ENCODE peak calls at places on chromosomes 3 and 15, in nine cellular contexts. I is left lung, Z is PC-9, S is stomach, B is uterus, N is body of pancreas, L is HL-60, O is IMR-90, A is upper lobe of right lung. V is an unnamed sample.
A peak's percentile ranks its signal among the peaks of the same experiment; 100 is the strongest.

GRCh38 chr3:95588473-95588872 is 1225.9 kb upstream of the EPHA6 start:
- DNase-seq in I (peak; percentile 62), S (no peak), B (no peak), L (no peak), A (no peak), O (no peak), Z (no peak), N (no peak), V (no peak)

GRCh38 chr15:40500584-40501330 is 30.0 kb downstream of the CHST14 start:
- DNase-seq in N (no peak), S (no peak), L (no peak), B (no peak), I (no peak), Z (no peak), O (peak; percentile 66), A (no peak), V (no peak)

GRCh38 chr3:50278868-50279224 is at the start of gene LSMEM2:
- DNase-seq in S (no peak), Z (no peak), O (no peak), N (no peak), I (peak; percentile 36), B (no peak), A (no peak), L (no peak), V (no peak)

GRCh38 chr15:69414702-69415161 is 583 bp downstream of the KIF23 start:
- DNase-seq in N (no peak), L (peak; percentile 56), Z (peak; percentile 72), S (no peak), A (no peak), O (peak; percentile 89), I (no peak), B (peak; percentile 38), V (no peak)

GRCh38 chr15:90165659-90166489 is 35.3 kb upstream of the SEMA4B start:
- DNase-seq in Z (peak; percentile 99), B (no peak), S (peak; percentile 87), A (peak; percentile 92), I (peak; percentile 92), O (peak; percentile 100), N (peak; percentile 68), L (no peak), V (no peak)

GRCh38 chr15:38226867-38227266 is 25.8 kb upstream of the SPRED1 start:
- DNase-seq in O (peak; percentile 94), N (peak; percentile 52), B (no peak), A (no peak), S (peak; percentile 52), L (no peak), Z (peak; percentile 76), I (no peak), V (no peak)

GRCh38 chr3:65924762-65925161 is 114.0 kb downstream of the MAGI1 start:
- DNase-seq in S (no peak), A (no peak), I (no peak), B (no peak), N (no peak), Z (no peak), L (no peak), O (no peak), V (no peak)

GRCh38 chr3:59245300-59245878 is 195.6 kb upstream of the CFAP20DC start:
- DNase-seq in S (no peak), N (no peak), L (no peak), I (no peak), Z (no peak), O (no peak), B (peak; percentile 29), A (no peak), V (no peak)

GRCh38 chr15:78915341-78916087 is 29.3 kb downstream of the CTSH start:
- DNase-seq in N (no peak), B (peak; percentile 80), Z (no peak), I (peak; percentile 74), A (peak; percentile 82), O (no peak), L (peak; percentile 93), S (no peak), V (no peak)

GRCh38 chr3:147384210-147385058 is 21.9 kb downstream of the ZIC4 start:
- DNase-seq in S (no peak), B (no peak), L (no peak), I (no peak), Z (no peak), O (no peak), N (no peak), A (no peak), V (peak; percentile 26)

GRCh38 chr15:79953951-79954444 is 17.0 kb downstream of the BCL2A1 start:
- DNase-seq in Z (no peak), A (no peak), O (peak; percentile 87), L (no peak), S (no peak), I (no peak), B (no peak), N (no peak), V (no peak)

GRCh38 chr3:4292301-4292700 is 10.9 kb upstream of the SETMAR start:
- DNase-seq in S (no peak), B (no peak), L (no peak), A (no peak), N (no peak), Z (no peak), O (no peak), I (no peak), V (no peak)

GRCh38 chr15:64354683-64355558 is 1.1 kb downstream of the CSNK1G1 start:
- DNase-seq in I (no peak), S (no peak), N (peak; percentile 9), O (no peak), L (no peak), B (no peak), A (no peak), Z (no peak), V (no peak)

GRCh38 chr15:39054128-39054732 is 489.6 kb upstream of the RASGRP1 start:
- DNase-seq in S (no peak), O (no peak), N (no peak), L (no peak), A (no peak), B (no peak), Z (no peak), I (no peak), V (no peak)

GRCh38 chr3:12139111-12139511 is 19.6 kb downstream of the TIMP4 start:
- DNase-seq in O (peak; percentile 73), N (no peak), A (no peak), I (no peak), L (peak; percentile 59), B (peak; percentile 37), S (no peak), Z (peak; percentile 42), V (no peak)

GRCh38 chr15:74137544-74137920 is 7.1 kb downstream of the ISLR2 start:
- DNase-seq in O (no peak), S (no peak), A (no peak), N (no peak), B (no peak), I (no peak), L (no peak), Z (no peak), V (no peak)
- H3K4me3 ChIP-seq in O (no peak overlapping the region), S (no peak overlapping the region), A (no peak overlapping the region), N (no peak overlapping the region), B (no peak overlapping the region), I (no peak overlapping the region), L (no peak overlapping the region), Z (no peak overlapping the region), V (no peak overlapping the region)

DNA sequence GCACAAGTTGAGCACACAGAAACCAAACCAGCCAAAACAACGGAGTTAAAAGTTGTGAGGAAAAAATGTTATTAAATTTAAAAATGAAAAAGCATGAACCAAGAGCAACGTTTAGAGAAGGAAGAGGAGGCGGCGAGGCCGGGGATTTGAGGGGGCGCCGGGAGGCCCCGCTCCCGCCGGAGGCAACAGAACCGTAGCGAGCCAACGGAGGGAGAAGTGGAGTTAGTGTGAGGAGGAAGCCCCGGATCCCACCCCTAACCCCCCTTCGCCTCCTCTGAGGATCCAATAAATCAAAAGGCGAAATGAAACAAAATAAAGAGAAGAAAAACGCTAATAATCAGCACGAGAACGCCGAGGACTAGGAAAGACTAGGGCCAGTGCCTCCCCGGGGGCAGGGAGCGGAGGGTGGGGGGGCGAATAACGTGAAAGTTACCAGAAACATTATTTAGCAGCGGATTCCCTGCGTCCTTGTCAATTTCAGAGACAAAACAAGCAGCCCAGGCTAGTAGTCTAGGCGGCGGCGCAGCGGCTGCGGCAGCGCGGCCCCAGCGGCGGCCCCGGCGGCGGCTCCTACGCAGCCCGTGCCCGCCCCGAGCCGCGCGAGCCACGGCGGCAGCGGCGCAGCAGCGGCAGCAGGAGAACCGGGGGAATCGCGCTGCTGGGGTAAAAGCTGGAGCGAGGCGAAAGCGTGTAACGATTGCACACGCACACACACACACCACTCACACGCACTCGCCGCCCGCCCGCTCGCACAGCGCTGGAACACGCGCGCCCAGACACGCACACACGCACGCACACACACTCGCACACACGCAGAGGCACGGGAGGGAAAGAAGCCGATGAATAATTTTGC is 1.7 kb downstream of the MEIS2 start:
- DNase-seq in N (peak; percentile 61), S (no peak), O (peak; percentile 35), I (peak; percentile 69), Z (no peak), A (no peak), B (peak; percentile 44), L (peak; percentile 20), V (no peak)
- H3K27ac ChIP-seq in N (peak overlapping the region; percentile 96), S (peak overlapping the region; percentile 94), O (peak overlapping the region; percentile 99), I (peak overlapping the region; percentile 83), Z (no peak overlapping the region), A (peak overlapping the region; percentile 85), B (peak overlapping the region; percentile 97), L (no peak overlapping the region), V (peak overlapping the region; percentile 98)

DNA sequence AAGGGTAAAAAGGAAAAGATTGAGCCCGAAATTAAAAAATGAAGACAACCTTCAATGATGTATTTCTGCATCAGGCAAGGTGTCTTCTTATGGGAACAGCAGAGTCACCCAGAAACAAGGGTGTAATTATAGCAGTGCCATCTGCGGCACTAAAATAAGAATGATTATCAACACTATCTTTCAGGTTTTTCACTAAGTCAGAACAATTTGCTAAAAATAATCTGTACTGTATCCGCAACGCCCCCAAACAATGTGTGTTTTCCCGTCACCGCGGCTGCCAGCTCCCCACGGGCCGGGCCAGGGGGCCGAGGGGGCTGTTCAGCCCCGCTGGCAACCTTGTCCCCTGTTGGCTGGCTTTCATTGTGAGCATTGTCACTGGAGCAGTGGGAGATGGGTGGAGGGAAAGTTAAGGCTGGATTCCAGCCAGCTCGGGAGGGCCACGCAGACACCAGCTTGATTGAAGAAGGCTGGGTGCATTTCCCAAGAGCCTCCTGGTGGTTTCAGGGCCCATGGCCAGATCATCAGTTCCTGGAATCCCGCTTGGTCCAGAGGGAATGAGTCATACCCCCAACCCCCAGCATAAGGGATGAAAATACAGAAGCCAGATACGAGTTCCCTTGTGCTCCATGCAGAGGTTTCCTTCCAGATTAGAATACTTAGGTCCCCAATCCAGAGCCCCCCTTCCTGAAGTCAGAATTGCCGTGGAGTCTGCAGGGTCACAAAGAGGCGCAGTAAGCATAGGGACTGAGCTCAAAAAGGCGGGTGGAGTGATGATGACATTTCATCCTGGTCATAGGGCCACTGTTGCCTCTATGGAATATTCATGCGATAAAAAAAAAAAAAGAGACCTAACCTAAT is 90.2 kb upstream of the KLF13 start:
- DNase-seq in L (no peak), S (peak; percentile 66), A (peak; percentile 73), Z (no peak), I (no peak), N (peak; percentile 66), B (peak; percentile 79), O (peak; percentile 94), V (peak; percentile 91)
- TF ChIP-seq CTCF in L (no peak), S (no peak), A (no peak), Z (no peak), I (no peak), N (no peak), B (no peak), O (no peak), V (no peak)

DNA sequence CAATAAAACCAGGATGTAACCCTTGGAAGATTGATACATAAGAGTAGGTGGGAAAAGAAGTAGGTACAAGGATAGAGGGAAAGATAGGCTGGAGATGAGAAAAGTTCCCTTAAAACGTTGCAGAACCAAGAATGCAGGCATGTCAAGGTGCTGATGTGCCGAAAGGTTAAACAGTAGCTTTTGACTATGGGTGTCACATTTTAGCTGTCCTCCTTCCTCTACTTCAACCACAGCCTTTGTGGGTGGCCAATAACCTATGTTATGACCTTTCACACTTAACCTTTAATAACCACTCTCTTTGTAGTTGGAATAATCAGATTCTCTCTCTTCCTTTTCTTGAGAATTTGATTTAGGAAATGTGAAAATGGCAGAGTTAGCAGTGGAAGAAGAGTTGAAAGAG is 184.5 kb upstream of the GAP43 start:
- DNase-seq in Z (no peak), B (no peak), S (no peak), L (no peak), I (no peak), N (no peak), O (no peak), A (no peak), V (no peak)
- H3K4me3 ChIP-seq in Z (no peak overlapping the region), B (no peak overlapping the region), S (no peak overlapping the region), L (no peak overlapping the region), I (no peak overlapping the region), N (no peak overlapping the region), O (no peak overlapping the region), A (no peak overlapping the region), V (no peak overlapping the region)